ENCODE peak calls at places on chromosome 5, in five cellular contexts. E is stimulated activated CD4-positive, alpha-beta T cell treated with anti-CD3 and anti-CD28 coated beads, Interleukin-4, amount 100 ng/mL, for 24 hours; O is LoVo; B is GM04504; L is DMS153. W is an unnamed sample.

GRCh38 chr5:119515192-119515591 is 62.9 kb downstream of the HSD17B4 start:
- DNase-seq in O (no peak), L (no peak), E (no peak), B (no peak), W (no peak)

GRCh38 chr5:177508837-177509236 is 789 bp downstream of the DOK3 start:
- DNase-seq in E (no peak), L (no peak), B (no peak), O (no peak), W (no peak)

GRCh38 chr5:123033157-123033671 is 3.3 kb downstream of the PPIC start:
- DNase-seq in O (no peak), E (no peak), B (no peak), L (no peak), W (no peak)

GRCh38 chr5:158026248-158027031 is 167.5 kb upstream of the CLINT1 start:
- DNase-seq in O (no peak), E (no peak), B (peak), L (no peak), W (no peak)

GRCh38 chr5:151660616-151661015 is 26.1 kb downstream of the SPARC start:
- DNase-seq in B (no peak), O (no peak), E (no peak), L (no peak), W (no peak)

GRCh38 chr5:67879619-67880357 is 335.8 kb upstream of the PIK3R1 start:
- DNase-seq in L (no peak), E (no peak), O (peak), B (no peak), W (no peak)

GRCh38 chr5:16593013-16593412 is 23.8 kb downstream of the RETREG1 start:
- DNase-seq in E (no peak), L (no peak), O (no peak), B (peak), W (no peak)

GRCh38 chr5:158560170-158560569 is 539.5 kb downstream of the EBF1 start:
- DNase-seq in O (no peak), B (no peak), L (no peak), E (no peak), W (no peak)

GRCh38 chr5:87127426-87127825 is 140.3 kb upstream of the RASA1 start:
- DNase-seq in E (no peak), O (no peak), B (no peak), L (no peak), W (no peak)

GRCh38 chr5:33725846-33726245 is 165.9 kb downstream of the ADAMTS12 start:
- DNase-seq in E (no peak), B (no peak), O (no peak), L (no peak), W (no peak)

GRCh38 chr5:58933891-58934628 is 351.2 kb downstream of the RAB3C start:
- DNase-seq in E (peak), B (no peak), O (no peak), L (no peak), W (no peak)

GRCh38 chr5:61598140-61598539 is 266.1 kb downstream of the ZSWIM6 start:
- DNase-seq in B (no peak), L (no peak), O (no peak), E (no peak), W (peak)

W was measured in NCI-H510A.